ENCODE peak calls at places on chromosomes 2 and 18, in ten cellular contexts. W, Z, V, N, X, D, R, H, F and Q are unnamed samples.

GRCh38 chr2:10947005-10947440 is 35.3 kb downstream of the KCNF1 start:
- DNase-seq in R (no peak), H (no peak), Z (no peak), W (peak), V (peak), X (no peak), F (no peak), D (no peak), N (no peak), Q (no peak)

GRCh38 chr18:65753520-65753919 is 2.7 kb downstream of the CDH7 start:
- DNase-seq in W (no peak), R (no peak), H (no peak), Z (no peak), F (no peak), V (peak), D (no peak), N (no peak), X (peak), Q (peak)

GRCh38 chr18:57397440-57397839 is 37.7 kb upstream of the ONECUT2 start:
- DNase-seq in V (peak), X (no peak), N (no peak), Z (no peak), H (no peak), D (no peak), W (no peak), R (no peak), F (no peak), Q (no peak)

GRCh38 chr2:85852979-85853498 is 35.8 kb downstream of the ST3GAL5 start:
- DNase-seq in F (no peak), D (peak), H (peak), V (no peak), Z (peak), X (peak), R (peak), W (no peak), N (peak), Q (no peak)

GRCh38 chr2:7007846-7008741 is 90.9 kb downstream of the RNF144A start:
- DNase-seq in F (peak), X (peak), D (peak), N (peak), H (no peak), W (peak), V (no peak), R (peak), Z (no peak), Q (peak)

GRCh38 chr2:102486941-102487702 is 14.1 kb downstream of the SLC9A4 start:
- DNase-seq in X (no peak), R (no peak), D (no peak), Z (no peak), N (no peak), F (no peak), H (no peak), V (peak), W (no peak), Q (no peak)

GRCh38 chr2:25078171-25079049 is 36.5 kb downstream of the EFR3B start:
- DNase-seq in R (peak), H (no peak), Z (no peak), W (no peak), F (no peak), X (no peak), N (no peak), D (no peak), V (peak), Q (peak)

GRCh38 chr2:138432971-138433370 is 68.6 kb upstream of the SPOPL start:
- DNase-seq in R (no peak), W (no peak), H (no peak), X (no peak), D (no peak), V (peak), F (no peak), N (no peak), Z (no peak), Q (no peak)

GRCh38 chr2:226609361-226609760 is 190.3 kb downstream of the IRS1 start:
- DNase-seq in N (no peak), Z (no peak), R (peak), W (no peak), H (no peak), F (no peak), V (no peak), D (no peak), X (no peak), Q (peak)

GRCh38 chr2:235669983-235670962 is 176.4 kb downstream of the AGAP1 start:
- DNase-seq in W (peak), X (peak), D (no peak), Z (no peak), H (no peak), R (peak), V (peak), N (peak), F (peak), Q (peak)

GRCh38 chr2:62966995-62967394 is 83.6 kb upstream of the OTX1 start:
- DNase-seq in F (no peak), R (no peak), X (peak), V (no peak), N (no peak), D (no peak), W (no peak), Z (no peak), H (no peak), Q (no peak)

GRCh38 chr2:54454922-54455583 is 1.1 kb upstream of the SPTBN1 start:
- DNase-seq in F (no peak), D (peak), R (peak), H (no peak), X (no peak), W (peak), V (no peak), N (no peak), Z (no peak), Q (no peak)

GRCh38 chr18:48589797-48590519 is 51.1 kb downstream of the CTIF start:
- DNase-seq in D (no peak), W (peak), X (peak), Z (no peak), N (no peak), H (no peak), R (peak), F (no peak), V (no peak), Q (no peak)

GRCh38 chr2:197145471-197146056 is 165.0 kb downstream of the ANKRD44 start:
- DNase-seq in Z (no peak), H (no peak), N (no peak), R (no peak), X (no peak), D (no peak), F (no peak), V (peak), W (no peak), Q (no peak)

GRCh38 chr2:189534854-189535253 is 45.7 kb downstream of the SLC40A1 start:
- DNase-seq in D (no peak), X (no peak), F (no peak), V (peak), N (no peak), W (no peak), R (no peak), H (no peak), Z (no peak), Q (no peak)

GRCh38 chr2:233799087-233799665 is 21.0 kb downstream of the MROH2A start:
- DNase-seq in W (peak), V (no peak), H (no peak), F (no peak), R (no peak), N (no peak), X (no peak), D (peak), Z (no peak), Q (no peak)

GRCh38 chr2:169276045-169276444 is 86.3 kb downstream of the LRP2 start:
- DNase-seq in H (no peak), N (no peak), V (peak), W (no peak), D (no peak), Z (no peak), R (no peak), F (no peak), X (no peak), Q (no peak)

GRCh38 chr18:7824970-7825369 is 257.9 kb downstream of the PTPRM start:
- DNase-seq in N (no peak), R (peak), W (no peak), Z (no peak), D (no peak), V (no peak), F (no peak), H (no peak), X (no peak), Q (no peak)

GRCh38 chr2:170822292-170822884 is 5.7 kb downstream of the GAD1 start:
- DNase-seq in V (no peak), H (no peak), W (no peak), X (no peak), R (no peak), F (no peak), N (no peak), D (no peak), Z (no peak), Q (no peak)

GRCh38 chr2:98821629-98822135 is 90.8 kb upstream of the MGAT4A start:
- DNase-seq in X (no peak), W (no peak), D (no peak), N (no peak), Z (no peak), R (no peak), F (no peak), H (no peak), V (no peak), Q (no peak)

GRCh38 chr18:67783215-67783946 is 266.9 kb upstream of the DSEL start:
- DNase-seq in F (no peak), V (peak), H (no peak), N (no peak), X (no peak), D (no peak), W (no peak), Z (no peak), R (no peak), Q (peak)

GRCh38 chr2:55598056-55598795 is 19.2 kb downstream of the PPP4R3B start:
- DNase-seq in D (no peak), V (no peak), W (no peak), F (no peak), Z (no peak), X (no peak), R (no peak), H (no peak), N (no peak), Q (no peak)

GRCh38 chr2:188693111-188693510 is 281.1 kb upstream of the COL3A1 start:
- DNase-seq in R (no peak), W (no peak), D (no peak), F (no peak), X (no peak), V (peak), H (no peak), Z (no peak), N (peak), Q (no peak)

GRCh38 chr2:111523009-111523408 is 361.0 kb downstream of the ANAPC1 start:
- DNase-seq in F (no peak), W (no peak), R (no peak), Z (no peak), X (peak), V (no peak), D (no peak), H (no peak), N (no peak), Q (no peak)

GRCh38 chr2:29063646-29064372 is 10.5 kb downstream of the PCARE start:
- DNase-seq in V (peak), N (no peak), X (no peak), D (no peak), H (no peak), R (peak), Z (no peak), W (no peak), F (peak), Q (peak)

GRCh38 chr2:235170536-235171510 is 219.0 kb downstream of the SH3BP4 start:
- DNase-seq in H (no peak), X (peak), R (peak), W (no peak), D (no peak), V (peak), N (no peak), F (no peak), Z (no peak), Q (peak)

GRCh38 chr18:54149078-54149697 is 75.3 kb downstream of the MBD2 start:
- DNase-seq in F (no peak), R (peak), W (no peak), H (no peak), X (no peak), N (no peak), V (peak), D (peak), Z (no peak), Q (peak)

GRCh38 chr2:185245806-185246205 is 492.8 kb upstream of the FSIP2 start:
- DNase-seq in W (no peak), X (no peak), R (no peak), Z (no peak), D (no peak), N (no peak), F (no peak), V (no peak), H (no peak), Q (peak)

GRCh38 chr2:21422050-21422449 is 298.3 kb downstream of the TDRD15 start:
- DNase-seq in Z (no peak), N (peak), H (no peak), X (peak), R (no peak), F (no peak), D (no peak), W (no peak), V (no peak), Q (no peak)

GRCh38 chr2:240420206-240420899 is 15.1 kb upstream of the GPC1 start:
- DNase-seq in W (no peak), V (no peak), X (no peak), D (no peak), H (no peak), Z (no peak), R (no peak), F (no peak), N (no peak), Q (no peak)

GRCh38 chr2:158818511-158818910 is 23.4 kb downstream of the DAPL1 start:
- DNase-seq in W (no peak), Z (no peak), H (no peak), F (no peak), X (no peak), V (no peak), N (no peak), R (peak), D (peak), Q (no peak)

GRCh38 chr18:62334110-62334509 is 9.0 kb downstream of the TNFRSF11A start:
- DNase-seq in X (no peak), R (no peak), N (no peak), D (no peak), F (no peak), W (no peak), Z (no peak), H (no peak), V (peak), Q (no peak)

GRCh38 chr2:88188741-88189140 is 18.6 kb downstream of the THNSL2 start:
- DNase-seq in D (no peak), R (no peak), Z (no peak), H (no peak), X (no peak), F (no peak), W (no peak), V (peak), N (no peak), Q (no peak)

GRCh38 chr18:23812566-23813440 is 123.5 kb downstream of the LAMA3 start:
- DNase-seq in Z (no peak), W (no peak), F (no peak), N (no peak), R (no peak), X (no peak), D (no peak), V (peak), H (no peak), Q (no peak)

GRCh38 chr2:235116885-235117492 is 165.2 kb downstream of the SH3BP4 start:
- DNase-seq in D (no peak), V (peak), H (no peak), Z (no peak), W (no peak), R (no peak), F (no peak), N (no peak), X (no peak), Q (peak)

GRCh38 chr2:108236676-108237335 is 3.0 kb upstream of the SULT1C3 start:
- DNase-seq in V (peak), N (no peak), X (no peak), D (no peak), F (no peak), R (no peak), Z (no peak), W (no peak), H (no peak), Q (no peak)
- H3K4me3 ChIP-seq in V (no peak), N (no peak), X (no peak), D (no peak), F (no peak), R (no peak), Z (no peak), W (no peak), H (no peak), Q (no peak)

DNA sequence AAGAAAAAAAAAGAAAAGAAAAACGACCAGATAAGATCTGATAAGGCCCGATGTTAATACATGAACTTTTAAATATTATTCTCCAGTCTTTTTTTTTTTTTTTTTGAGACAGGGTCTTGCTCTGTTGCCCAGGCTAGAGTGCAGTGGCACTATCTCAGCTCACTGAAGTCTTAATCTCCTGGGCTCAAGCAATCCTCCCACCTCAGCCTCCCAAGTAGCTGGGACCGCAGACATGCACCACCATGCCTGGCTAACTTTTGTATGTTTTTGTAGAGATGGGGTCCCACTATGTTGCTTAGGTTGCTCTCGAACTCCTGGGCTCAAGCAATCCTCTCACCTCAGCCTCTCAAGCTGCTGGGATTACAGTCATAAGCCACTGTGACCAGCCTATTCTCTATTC is 1.6 kb downstream of the ABCG5 start:
- DNase-seq in V (no peak), D (no peak), W (no peak), Z (no peak), R (no peak), N (no peak), H (no peak), X (no peak), F (no peak), Q (no peak)
- H3K4me3 ChIP-seq in V (no peak), D (no peak), W (no peak), Z (no peak), R (no peak), N (no peak), H (no peak), X (no peak), F (no peak), Q (no peak)

DNA sequence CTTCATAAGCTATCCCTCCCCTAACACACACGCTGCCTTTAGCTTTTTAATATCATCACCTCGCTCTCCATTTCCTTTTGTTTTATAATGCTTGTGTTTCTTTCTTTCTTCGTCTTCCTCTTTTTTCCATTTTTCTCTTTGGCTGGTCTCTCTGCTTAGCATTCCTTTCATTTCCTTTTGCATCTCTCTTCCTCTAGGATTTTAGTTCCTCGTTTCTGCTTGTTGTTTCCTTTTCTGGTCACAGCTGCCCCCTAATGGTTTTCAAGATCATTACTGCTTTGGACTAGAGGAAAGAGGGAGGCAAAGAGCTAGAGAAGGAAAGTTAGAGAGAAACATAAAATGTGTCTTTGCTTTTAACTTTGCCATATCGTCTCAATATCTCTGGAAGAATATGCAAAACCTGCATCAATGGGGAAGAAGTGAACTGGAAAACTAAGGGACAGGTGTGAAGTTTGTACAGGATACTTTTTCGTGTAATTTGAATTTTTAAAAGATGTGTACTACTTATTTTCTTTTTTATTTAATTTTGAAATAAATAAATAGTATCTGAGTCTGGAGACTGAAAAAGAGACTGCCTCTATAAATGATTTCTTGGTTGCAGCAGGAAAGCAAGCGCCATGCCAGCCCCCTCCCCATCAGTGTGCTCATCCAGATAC is 6.3 kb upstream of the NRP2 start:
- DNase-seq in X (peak), R (no peak), W (no peak), V (peak), Z (no peak), D (no peak), F (no peak), N (no peak), H (no peak), Q (peak)
- H3K4me3 ChIP-seq in X (peak), R (no peak), W (no peak), V (no peak), Z (no peak), D (no peak), F (no peak), N (no peak), H (no peak), Q (no peak)

GRCh38 chr2:191846787-191847620 is at the start of gene CAVIN2:
- DNase-seq in N (peak), V (peak), Z (no peak), H (no peak), R (peak), X (no peak), F (no peak), D (peak), W (no peak), Q (peak)
- H3K4me3 ChIP-seq in N (peak), V (peak), Z (no peak), H (no peak), R (peak), X (no peak), F (peak), D (peak), W (no peak), Q (peak)

DNA sequence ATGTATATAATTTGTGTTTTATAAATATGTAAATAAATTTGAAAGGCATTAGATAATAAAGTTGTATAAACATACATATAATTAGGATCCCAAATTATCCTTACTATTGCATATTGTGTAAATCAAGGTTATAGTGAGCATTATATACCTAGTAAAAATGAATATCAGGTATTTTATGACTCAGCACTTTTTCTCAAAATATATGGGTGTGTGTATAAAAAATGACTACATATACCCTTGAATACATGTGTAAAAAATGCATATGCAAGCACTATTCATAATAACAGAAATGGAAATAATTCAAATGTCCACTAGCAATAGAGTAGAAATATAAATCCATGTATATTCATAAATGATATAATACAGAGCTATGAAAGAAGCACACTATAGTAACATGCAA is 870.9 kb upstream of the CNTNAP5 start:
- DNase-seq in W (no peak), R (no peak), N (no peak), X (no peak), F (no peak), Z (no peak), H (no peak), V (no peak), D (no peak), Q (no peak)
- H3K4me3 ChIP-seq in W (no peak), R (no peak), N (no peak), X (no peak), F (no peak), Z (no peak), H (no peak), V (no peak), D (no peak), Q (no peak)

DNA sequence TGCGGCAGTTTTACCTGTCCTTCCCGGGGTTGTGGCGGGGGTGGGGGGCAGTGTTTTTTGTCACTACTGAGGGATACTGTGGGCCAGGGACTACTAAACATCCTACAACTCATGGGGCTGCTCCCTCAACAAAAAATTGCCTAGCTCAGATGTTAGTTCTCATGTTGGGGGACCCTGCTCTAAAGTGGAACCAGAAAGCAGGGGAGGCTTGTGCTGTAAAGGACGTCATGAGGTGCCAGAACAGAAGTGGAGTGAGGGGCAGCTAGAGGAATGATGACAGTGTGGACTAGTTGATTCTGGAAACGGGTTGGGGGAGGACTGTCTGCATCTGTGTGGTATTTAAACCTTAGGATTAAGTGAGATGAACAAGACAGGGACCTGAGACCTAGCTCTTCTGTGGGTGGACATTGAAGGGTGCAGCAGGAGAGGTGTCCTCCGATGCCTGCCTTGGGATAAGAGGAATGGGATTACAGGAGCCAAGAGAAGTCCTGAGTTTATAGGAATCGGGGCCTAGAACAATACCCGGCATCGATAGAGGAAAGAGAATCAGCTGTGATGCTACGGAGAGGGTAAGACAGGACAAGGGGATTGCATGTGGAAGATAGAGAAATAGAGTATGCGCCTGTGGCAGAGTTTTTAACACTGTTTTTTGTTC is 2.7 kb downstream of the RPL31 start:
- DNase-seq in N (no peak), F (no peak), W (no peak), V (no peak), H (no peak), D (no peak), Z (no peak), X (no peak), R (no peak), Q (no peak)
- H3K4me3 ChIP-seq in N (no peak), F (no peak), W (no peak), V (no peak), H (no peak), D (no peak), Z (no peak), X (peak), R (no peak), Q (no peak)